ENCODE peak calls at places on chromosomes 5 and 9, in nine cellular contexts. M, X, O, Z, I, W, T, L and P are unnamed samples.

GRCh38 chr9:88090151-88090581 is 48.1 kb downstream of the SPATA31C2 start:
- DNase-seq in M (no peak), X (peak; percentile 45), O (no peak), Z (no peak), I (peak; percentile 82), W (peak; percentile 80), T (no peak), L (no peak), P (no peak)

GRCh38 chr9:136189394-136190236 is 15.3 kb downstream of the LHX3 start:
- DNase-seq in M (no peak), X (no peak), O (no peak), Z (no peak), I (no peak), W (no peak), T (no peak), L (no peak), P (no peak)

GRCh38 chr9:74951107-74951720 is 1.5 kb downstream of the C9orf40 start:
- DNase-seq in M (no peak), X (no peak), O (no peak), Z (no peak), I (no peak), W (no peak), T (no peak), L (no peak), P (no peak)

GRCh38 chr5:142364251-142365145 is 39.7 kb upstream of the SPRY4 start:
- DNase-seq in M (no peak), X (no peak), O (no peak), Z (no peak), I (no peak), W (no peak), T (no peak), L (peak; percentile 76), P (no peak)

GRCh38 chr5:90802695-90803317 is 244.2 kb downstream of the ADGRV1 start:
- DNase-seq in M (no peak), X (peak; percentile 25), O (no peak), Z (no peak), I (peak; percentile 24), W (peak; percentile 48), T (peak; percentile 1), L (peak; percentile 41), P (no peak)

GRCh38 chr5:73495772-73496346 is 2.4 kb upstream of the BTF3 start:
- DNase-seq in M (no peak), X (peak; percentile 29), O (no peak), Z (no peak), I (no peak), W (no peak), T (no peak), L (no peak), P (no peak)

GRCh38 chr9:88998911-88999310 is 7.6 kb downstream of the S1PR3 start:
- DNase-seq in M (peak; percentile 58), X (peak; percentile 66), O (no peak), Z (no peak), I (no peak), W (peak; percentile 62), T (no peak), L (no peak), P (no peak)

GRCh38 chr9:35705372-35705771 is 15.6 kb upstream of the TPM2 start:
- DNase-seq in M (no peak), X (no peak), O (no peak), Z (no peak), I (no peak), W (no peak), T (no peak), L (no peak), P (no peak)

GRCh38 chr9:86662890-86663468 is 284.3 kb downstream of the GAS1 start:
- DNase-seq in M (no peak), X (no peak), O (no peak), Z (no peak), I (no peak), W (no peak), T (no peak), L (no peak), P (no peak)

GRCh38 chr9:14418262-14419200 is 104.6 kb upstream of the NFIB start:
- DNase-seq in M (no peak), X (no peak), O (no peak), Z (no peak), I (no peak), W (peak; percentile 47), T (no peak), L (no peak), P (peak; percentile 62)

GRCh38 chr9:134591082-134591571 is 50.5 kb upstream of the COL5A1 start:
- DNase-seq in M (peak; percentile 28), X (peak; percentile 27), O (no peak), Z (no peak), I (no peak), W (no peak), T (no peak), L (no peak), P (no peak)

GRCh38 chr9:98118640-98119601 is at the start of gene TRIM14:
- DNase-seq in M (peak; percentile 68), X (peak; percentile 72), O (peak; percentile 46), Z (no peak), I (peak; percentile 9), W (peak; percentile 56), T (peak; percentile 32), L (peak; percentile 87), P (no peak)

GRCh38 chr5:56508249-56508648 is 275.1 kb upstream of the ANKRD55 start:
- DNase-seq in M (no peak), X (no peak), O (no peak), Z (no peak), I (no peak), W (no peak), T (no peak), L (no peak), P (no peak)

GRCh38 chr5:56598941-56599340 is 216.4 kb upstream of the MAP3K1 start:
- DNase-seq in M (no peak), X (no peak), O (no peak), Z (no peak), I (no peak), W (no peak), T (no peak), L (no peak), P (no peak)

GRCh38 chr9:21559402-21560280 is 77.5 kb upstream of the IFNE start:
- DNase-seq in M (no peak), X (peak; percentile 88), O (peak; percentile 64), Z (no peak), I (no peak), W (peak; percentile 74), T (no peak), L (no peak), P (no peak)
- H3K4me3 ChIP-seq in M (peak overlapping the region; percentile 50), X (peak overlapping the region; percentile 88), O (peak overlapping the region; percentile 52), Z (peak overlapping the region; percentile 76), I (peak overlapping the region; percentile 80), W (peak overlapping the region; percentile 62), T (peak overlapping the region; percentile 86), L (no peak overlapping the region), P (peak overlapping the region; percentile 96)

GRCh38 chr5:158484968-158485367 is 614.7 kb downstream of the EBF1 start:
- DNase-seq in M (no peak), X (no peak), O (no peak), Z (no peak), I (no peak), W (no peak), T (no peak), L (no peak), P (no peak)
- H3K4me3 ChIP-seq in M (no peak overlapping the region), X (no peak overlapping the region), O (no peak overlapping the region), Z (no peak overlapping the region), I (no peak overlapping the region), W (no peak overlapping the region), T (no peak overlapping the region), L (no peak overlapping the region), P (no peak overlapping the region)

GRCh38 chr5:135032613-135033025 is 1.4 kb downstream of the PITX1 start:
- DNase-seq in M (no peak), X (no peak), O (no peak), Z (no peak), I (no peak), W (no peak), T (no peak), L (no peak), P (no peak)

GRCh38 chr5:135033026-135033861 is 784 bp downstream of the PITX1 start:
- DNase-seq in M (no peak), X (peak; percentile 19), O (no peak), Z (no peak), I (no peak), W (peak; percentile 21), T (no peak), L (peak; percentile 55), P (no peak)

GRCh38 chr5:135031146-135031812 is 2.7 kb downstream of the PITX1 start:
- DNase-seq in M (no peak), X (no peak), O (no peak), Z (no peak), I (no peak), W (peak; percentile 10), T (no peak), L (no peak), P (no peak)

GRCh38 chr5:135030691-135031145 is 3.3 kb downstream of the PITX1 start:
- DNase-seq in M (no peak), X (no peak), O (no peak), Z (no peak), I (no peak), W (no peak), T (no peak), L (no peak), P (no peak)

GRCh38 chr5:135031813-135032612 is 2.0 kb downstream of the PITX1 start:
- DNase-seq in M (no peak), X (no peak), O (no peak), Z (no peak), I (no peak), W (peak; percentile 8), T (no peak), L (no peak), P (no peak)
- H3K4me3 ChIP-seq in M (no peak overlapping the region), X (no peak overlapping the region), O (no peak overlapping the region), Z (peak overlapping the region; percentile 72), I (no peak overlapping the region), W (no peak overlapping the region), T (peak overlapping the region; percentile 95), L (peak overlapping the region; percentile 99), P (peak overlapping the region; percentile 77)

DNA sequence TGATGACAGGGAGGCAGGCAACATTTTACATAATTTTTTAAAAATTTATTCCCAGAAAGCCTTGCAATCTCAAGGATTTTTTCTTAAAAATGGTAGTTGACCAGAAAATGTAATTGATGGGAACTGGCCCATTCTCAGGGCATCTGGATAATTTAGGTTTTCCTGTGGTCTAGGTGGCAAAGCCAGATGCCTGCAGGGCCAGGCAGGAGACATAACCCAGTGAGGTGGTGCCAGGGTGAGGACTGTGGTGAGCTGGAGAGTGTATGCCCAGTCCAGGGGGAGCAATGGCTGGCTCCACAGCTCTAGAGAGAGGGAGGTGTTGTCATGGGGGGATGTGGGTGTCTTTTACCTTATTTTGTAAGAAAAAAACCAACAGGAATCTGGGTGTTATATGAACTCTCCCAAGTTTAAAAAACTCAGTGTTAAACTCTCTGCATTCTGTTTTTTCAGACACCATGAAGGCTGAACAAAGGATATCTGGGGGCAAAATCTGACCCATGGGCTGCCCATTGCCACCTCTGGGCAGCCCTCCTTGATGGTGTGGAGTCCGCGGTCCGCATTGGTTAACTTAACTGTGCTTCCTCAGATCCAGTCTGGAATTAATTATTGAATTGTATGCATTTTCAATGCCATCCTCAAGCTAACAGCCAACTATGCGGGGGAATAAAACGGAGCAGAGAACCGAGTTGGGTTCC is 43.9 kb downstream of the BOD1 start:
- DNase-seq in M (no peak), X (no peak), O (no peak), Z (no peak), I (no peak), W (no peak), T (no peak), L (no peak), P (no peak)
- H3K4me3 ChIP-seq in M (no peak overlapping the region), X (peak overlapping the region; percentile 34), O (no peak overlapping the region), Z (peak overlapping the region; percentile 21), I (peak overlapping the region; percentile 30), W (no peak overlapping the region), T (no peak overlapping the region), L (no peak overlapping the region), P (peak overlapping the region; percentile 23)

GRCh38 chr9:3760031-3760430 is 234.2 kb upstream of the RFX3 start:
- DNase-seq in M (no peak), X (peak; percentile 52), O (no peak), Z (no peak), I (peak; percentile 14), W (no peak), T (no peak), L (no peak), P (no peak)
- H3K4me3 ChIP-seq in M (no peak overlapping the region), X (no peak overlapping the region), O (no peak overlapping the region), Z (no peak overlapping the region), I (no peak overlapping the region), W (no peak overlapping the region), T (no peak overlapping the region), L (no peak overlapping the region), P (no peak overlapping the region)